ENCODE peak calls at places on chromosomes 3 and 15, in eight cellular contexts. V is amygdala, A is sciatic nerve, L is epithelial cell of proximal tubule, C is lung microvascular endothelial cell, J is progenitor cell of endocrine pancreas, B is Karpas-422, E is body of pancreas. Y is an unnamed sample.

GRCh38 chr3:14528081-14528480 is 12.1 kb downstream of the GRIP2 start:
- DNase-seq in C (no peak), L (no peak), E (no peak), V (no peak), A (no peak), J (no peak), B (no peak), Y (no peak)

GRCh38 chr3:14950274-14950673 is 2.9 kb downstream of the NR2C2 start:
- DNase-seq in C (peak; percentile 59), B (no peak), V (no peak), A (no peak), L (no peak), E (no peak), J (no peak), Y (no peak)

GRCh38 chr3:186526256-186526606 is 17.9 kb downstream of the CRYGS start:
- DNase-seq in C (no peak), L (no peak), A (no peak), E (no peak), V (no peak), B (peak; percentile 66), J (no peak), Y (no peak)

GRCh38 chr3:56864090-56864489 is 62.3 kb upstream of the ARHGEF3 start:
- DNase-seq in B (no peak), J (no peak), L (no peak), A (no peak), V (no peak), E (no peak), C (no peak), Y (no peak)

GRCh38 chr15:89171136-89172072 is 50.0 kb downstream of the RLBP1 start:
- DNase-seq in E (peak; percentile 74), C (peak; percentile 59), J (peak; percentile 55), B (peak; percentile 82), A (no peak), L (no peak), V (peak; percentile 12), Y (peak; percentile 54)

GRCh38 chr15:58546635-58547627 is 115.1 kb downstream of the LIPC start:
- DNase-seq in V (no peak), E (peak; percentile 50), B (no peak), A (peak; percentile 63), C (peak; percentile 86), J (no peak), L (peak; percentile 94), Y (no peak)

GRCh38 chr3:10555263-10555662 is 49.9 kb upstream of the ATP2B2 start:
- DNase-seq in J (no peak), C (no peak), B (no peak), L (no peak), V (no peak), A (no peak), E (no peak), Y (no peak)

GRCh38 chr3:43998374-43998840 is 243.3 kb upstream of the TOPAZ1 start:
- DNase-seq in L (no peak), B (peak; percentile 68), V (no peak), A (no peak), C (no peak), E (no peak), J (no peak), Y (no peak)

GRCh38 chr3:63975705-63976104 is 47.6 kb downstream of the PSMD6 start:
- DNase-seq in C (peak; percentile 44), B (no peak), J (no peak), V (peak; percentile 36), E (peak; percentile 72), A (peak; percentile 69), L (no peak), Y (no peak)